ENCODE peak calls at places on chromosome 3, in six cellular contexts. O is stomach, L is BE2C, G is tibial artery, W is IMR-90, J is body of pancreas. N is an unnamed sample. For H3K27me3 and H3K4me1, the result is how much of the 10 kb centered on the place peaks cover.

GRCh38 chr3:139830817-139831216 is 104.2 kb upstream of the CLSTN2 start:
- DNase-seq in O (no peak), L (peak), G (no peak), W (no peak), J (peak), N (no peak)

GRCh38 chr3:53495091-53495517 is 693 bp downstream of the CACNA1D start:
- DNase-seq in O (no peak), L (no peak), G (no peak), W (no peak), J (no peak), N (no peak)

GRCh38 chr3:125024817-125025216 is 31.0 kb downstream of the HEG1 start:
- DNase-seq in O (peak), L (no peak), G (peak), W (no peak), J (no peak), N (no peak)

GRCh38 chr3:141279074-141279945 is 47.7 kb downstream of the PXYLP1 start:
- DNase-seq in O (no peak), L (no peak), G (no peak), W (peak), J (peak), N (peak)

GRCh38 chr3:58141766-58142345 is 68.9 kb downstream of the DNASE1L3 start:
- DNase-seq in O (no peak), L (no peak), G (no peak), W (no peak), J (no peak), N (no peak)

GRCh38 chr3:78427303-78427702 is 1340.5 kb downstream of the ROBO1 start:
- DNase-seq in O (no peak), L (no peak), G (no peak), W (no peak), J (no peak), N (peak)

GRCh38 chr3:152376351-152377183 is 107.8 kb downstream of the MBNL1 start:
- DNase-seq in O (no peak), L (no peak), G (no peak), W (peak), J (peak), N (no peak)

GRCh38 chr3:4888913-4889846 is 90.1 kb upstream of the BHLHE40 start:
- DNase-seq in O (no peak), L (no peak), G (no peak), W (no peak), J (no peak), N (no peak)

GRCh38 chr3:79268422-79268821 is 499.4 kb downstream of the ROBO1 start:
- DNase-seq in O (no peak), L (no peak), G (no peak), W (no peak), J (no peak), N (no peak)

GRCh38 chr3:52438579-52439425 is 6.1 kb downstream of the SEMA3G start:
- DNase-seq in O (no peak), L (no peak), G (no peak), W (no peak), J (no peak), N (no peak)

DNA sequence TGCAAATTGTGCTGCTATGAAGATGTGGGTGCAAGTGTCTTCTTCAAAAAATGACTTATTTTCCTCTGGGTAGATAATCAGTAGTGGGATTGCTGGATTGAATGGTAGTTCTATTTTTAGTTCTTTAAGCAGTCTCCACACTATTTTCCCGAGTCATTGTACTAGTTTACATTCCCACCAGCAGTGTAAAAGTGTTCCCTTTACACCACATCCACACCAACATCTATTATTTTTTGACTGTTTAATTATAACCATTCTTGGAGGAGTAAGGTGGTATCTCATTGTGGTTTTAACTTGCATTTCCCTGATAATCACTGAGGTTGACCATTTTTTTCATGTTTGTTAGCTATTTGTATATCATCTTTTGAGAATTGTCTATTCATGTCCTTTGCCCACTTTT is 19.7 kb upstream of the PSMD6 start:
- DNase-seq in O (no peak), L (no peak), G (no peak), W (no peak), J (no peak), N (no peak)
- H3K27me3 ChIP-seq in O (under half), L (under half), G (under half), W (under half), J (under half), N (under half)

GRCh38 chr3:23822559-23822958 is 16.8 kb downstream of the UBE2E1 start:
- DNase-seq in O (no peak), L (no peak), G (no peak), W (no peak), J (no peak), N (no peak)

GRCh38 chr3:23823620-23824019 is 17.9 kb downstream of the UBE2E1 start:
- DNase-seq in O (no peak), L (no peak), G (no peak), W (no peak), J (no peak), N (no peak)

GRCh38 chr3:23825802-23826201 is 20.0 kb downstream of the UBE2E1 start:
- DNase-seq in O (no peak), L (no peak), G (no peak), W (no peak), J (no peak), N (no peak)

GRCh38 chr3:23826382-23827061 is 20.8 kb downstream of the UBE2E1 start:
- DNase-seq in O (no peak), L (no peak), G (peak), W (no peak), J (peak), N (peak)

GRCh38 chr3:23824699-23825444 is 19.1 kb downstream of the UBE2E1 start:
- DNase-seq in O (no peak), L (no peak), G (no peak), W (no peak), J (peak), N (no peak)
- H3K4me1 ChIP-seq in O (half or more), L (under half), G (under half), W (under half), J (under half), N (under half)

GRCh38 chr3:193788189-193788946 is 195.4 kb downstream of the OPA1 start:
- DNase-seq in O (peak), L (peak), G (peak), W (peak), J (peak), N (peak)
- H3K27me3 ChIP-seq in O (under half), L (under half), G (under half), W (under half), J (under half), N (under half)

DNA sequence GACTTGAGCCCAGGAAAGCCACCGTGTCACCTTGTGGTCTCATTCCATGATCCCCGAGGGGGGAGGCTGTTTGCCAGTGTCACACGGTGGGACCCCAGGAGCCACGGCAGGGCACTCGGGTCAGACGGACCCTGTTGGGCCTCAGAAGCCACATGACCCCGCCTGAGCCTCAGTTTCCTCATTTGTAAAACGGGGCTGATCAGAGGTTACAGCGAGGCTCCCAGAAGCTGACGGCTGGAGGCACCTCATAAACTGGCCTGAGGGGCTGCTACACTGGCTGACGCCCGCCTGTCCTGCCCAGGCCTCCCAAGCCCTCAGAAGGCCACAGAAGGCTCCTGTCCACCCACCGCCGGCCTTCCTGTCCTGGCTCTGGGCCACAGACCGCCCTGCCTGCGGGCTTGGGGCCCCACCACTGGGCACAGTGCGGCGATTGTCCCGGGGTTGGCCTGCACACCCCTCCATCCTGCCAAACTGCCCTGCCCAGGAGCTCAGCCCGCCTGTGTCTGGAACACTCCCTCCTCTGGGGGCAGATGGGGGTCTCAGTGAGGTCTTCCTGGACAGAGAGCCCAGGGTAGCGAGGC is 18.4 kb downstream of the IQSEC1 start:
- DNase-seq in O (no peak), L (no peak), G (no peak), W (no peak), J (no peak), N (no peak)
- H3K4me1 ChIP-seq in O (under half), L (under half), G (under half), W (under half), J (under half), N (under half)

GRCh38 chr3:127732879-127733350 is 60.2 kb downstream of the ABTB1 start:
- DNase-seq in O (no peak), L (no peak), G (no peak), W (no peak), J (no peak), N (no peak)
- H3K27me3 ChIP-seq in O (under half), L (under half), G (under half), W (under half), J (under half), N (under half)

N was measured in A673.